ENCODE peak calls at places on chromosomes 7 and 10, in five cellular contexts. One of them, this sample, is unnamed. For H3K9me3, the result is how much of the 10 kb centered on the place peaks cover.

GRCh38 chr7:90973146-90973545 is 291.1 kb upstream of the FZD1 start:
- DNase-seq in tibial nerve: no peak
- DNase-seq in CD8-positive, alpha-beta T cell: no peak
- DNase-seq in esophagus squamous epithelium: no peak
- DNase-seq in effector memory CD4-positive, alpha-beta T cell: no peak
- DNase-seq in this sample: no peak

GRCh38 chr7:93977551-93977950 is 26.6 kb downstream of the BET1 start:
- DNase-seq in tibial nerve: no peak
- DNase-seq in CD8-positive, alpha-beta T cell: no peak
- DNase-seq in esophagus squamous epithelium: no peak
- DNase-seq in effector memory CD4-positive, alpha-beta T cell: no peak
- DNase-seq in this sample: no peak

GRCh38 chr10:17003151-17003550 is 126.5 kb downstream of the CUBN start:
- DNase-seq in tibial nerve: no peak
- DNase-seq in CD8-positive, alpha-beta T cell: peak
- DNase-seq in esophagus squamous epithelium: no peak
- DNase-seq in effector memory CD4-positive, alpha-beta T cell: peak
- DNase-seq in this sample: peak

GRCh38 chr7:92633211-92633906 is 43.2 kb upstream of the FAM133B start:
- DNase-seq in tibial nerve: no peak
- DNase-seq in CD8-positive, alpha-beta T cell: no peak
- DNase-seq in esophagus squamous epithelium: no peak
- DNase-seq in effector memory CD4-positive, alpha-beta T cell: no peak
- DNase-seq in this sample: no peak

GRCh38 chr7:105097619-105098018 is 83.6 kb downstream of the KMT2E start:
- DNase-seq in tibial nerve: no peak
- DNase-seq in CD8-positive, alpha-beta T cell: no peak
- DNase-seq in esophagus squamous epithelium: no peak
- DNase-seq in effector memory CD4-positive, alpha-beta T cell: no peak
- DNase-seq in this sample: no peak

GRCh38 chr10:20073164-20073563 is 256.9 kb downstream of the PLXDC2 start:
- DNase-seq in tibial nerve: no peak
- DNase-seq in CD8-positive, alpha-beta T cell: no peak
- DNase-seq in esophagus squamous epithelium: no peak
- DNase-seq in effector memory CD4-positive, alpha-beta T cell: no peak
- DNase-seq in this sample: no peak

GRCh38 chr10:53548664-53549063 is 776.1 kb upstream of the MBL2 start:
- DNase-seq in tibial nerve: no peak
- DNase-seq in CD8-positive, alpha-beta T cell: no peak
- DNase-seq in esophagus squamous epithelium: no peak
- DNase-seq in effector memory CD4-positive, alpha-beta T cell: no peak
- DNase-seq in this sample: no peak

GRCh38 chr7:75982306-75983064 is 11.9 kb downstream of the TMEM120A start:
- DNase-seq in tibial nerve: no peak
- DNase-seq in CD8-positive, alpha-beta T cell: no peak
- DNase-seq in esophagus squamous epithelium: no peak
- DNase-seq in effector memory CD4-positive, alpha-beta T cell: no peak
- DNase-seq in this sample: no peak

GRCh38 chr10:51425431-51425830 is 274.0 kb downstream of the CSTF2T start:
- DNase-seq in tibial nerve: no peak
- DNase-seq in CD8-positive, alpha-beta T cell: no peak
- DNase-seq in esophagus squamous epithelium: no peak
- DNase-seq in effector memory CD4-positive, alpha-beta T cell: no peak
- DNase-seq in this sample: no peak

GRCh38 chr7:17298840-17299476 is 506 bp downstream of the AHR start:
- DNase-seq in tibial nerve: peak
- DNase-seq in CD8-positive, alpha-beta T cell: peak
- DNase-seq in esophagus squamous epithelium: no peak
- DNase-seq in effector memory CD4-positive, alpha-beta T cell: peak
- DNase-seq in this sample: peak

GRCh38 chr7:138237995-138238394 is 161.7 kb downstream of the AKR1D1 start:
- DNase-seq in tibial nerve: no peak
- DNase-seq in CD8-positive, alpha-beta T cell: no peak
- DNase-seq in esophagus squamous epithelium: no peak
- DNase-seq in effector memory CD4-positive, alpha-beta T cell: no peak
- DNase-seq in this sample: no peak

GRCh38 chr7:127530148-127530547 is 55.2 kb downstream of the GCC1 start:
- DNase-seq in tibial nerve: no peak
- DNase-seq in CD8-positive, alpha-beta T cell: no peak
- DNase-seq in esophagus squamous epithelium: no peak
- DNase-seq in effector memory CD4-positive, alpha-beta T cell: no peak
- DNase-seq in this sample: no peak

GRCh38 chr10:15442056-15442455 is 71.0 kb upstream of the FAM171A1 start:
- DNase-seq in tibial nerve: no peak
- DNase-seq in CD8-positive, alpha-beta T cell: no peak
- DNase-seq in esophagus squamous epithelium: no peak
- DNase-seq in effector memory CD4-positive, alpha-beta T cell: no peak
- DNase-seq in this sample: no peak

GRCh38 chr7:24757799-24758275 is 573 bp upstream of the GSDME start:
- DNase-seq in tibial nerve: no peak
- DNase-seq in CD8-positive, alpha-beta T cell: no peak
- DNase-seq in esophagus squamous epithelium: no peak
- DNase-seq in effector memory CD4-positive, alpha-beta T cell: no peak
- DNase-seq in this sample: no peak

GRCh38 chr7:22350466-22351328 is 6.3 kb downstream of the RAPGEF5 start:
- DNase-seq in tibial nerve: no peak
- DNase-seq in CD8-positive, alpha-beta T cell: no peak
- DNase-seq in esophagus squamous epithelium: no peak
- DNase-seq in effector memory CD4-positive, alpha-beta T cell: no peak
- DNase-seq in this sample: no peak

GRCh38 chr7:26457702-26458327 is 166.2 kb downstream of the SNX10 start:
- DNase-seq in tibial nerve: no peak
- DNase-seq in CD8-positive, alpha-beta T cell: no peak
- DNase-seq in esophagus squamous epithelium: no peak
- DNase-seq in effector memory CD4-positive, alpha-beta T cell: no peak
- DNase-seq in this sample: no peak

GRCh38 chr7:8277394-8277982 is 15.5 kb upstream of the ICA1 start:
- DNase-seq in tibial nerve: no peak
- DNase-seq in CD8-positive, alpha-beta T cell: no peak
- DNase-seq in esophagus squamous epithelium: no peak
- DNase-seq in effector memory CD4-positive, alpha-beta T cell: no peak
- DNase-seq in this sample: no peak

GRCh38 chr7:116232402-116232749 is 22.0 kb downstream of the TES start:
- DNase-seq in tibial nerve: no peak
- DNase-seq in CD8-positive, alpha-beta T cell: no peak
- DNase-seq in esophagus squamous epithelium: no peak
- DNase-seq in effector memory CD4-positive, alpha-beta T cell: no peak
- DNase-seq in this sample: no peak

GRCh38 chr7:2811476-2812118 is 32.5 kb downstream of the GNA12 start:
- DNase-seq in tibial nerve: no peak
- DNase-seq in CD8-positive, alpha-beta T cell: no peak
- DNase-seq in esophagus squamous epithelium: no peak
- DNase-seq in effector memory CD4-positive, alpha-beta T cell: no peak
- DNase-seq in this sample: no peak

GRCh38 chr10:70228503-70228902 is 4.7 kb downstream of the PPA1 start:
- DNase-seq in tibial nerve: no peak
- DNase-seq in CD8-positive, alpha-beta T cell: no peak
- DNase-seq in esophagus squamous epithelium: no peak
- DNase-seq in effector memory CD4-positive, alpha-beta T cell: no peak
- DNase-seq in this sample: no peak

GRCh38 chr10:119030421-119031250 is 1.1 kb downstream of the NANOS1 start:
- DNase-seq in tibial nerve: no peak
- DNase-seq in CD8-positive, alpha-beta T cell: peak
- DNase-seq in esophagus squamous epithelium: no peak
- DNase-seq in effector memory CD4-positive, alpha-beta T cell: peak
- DNase-seq in this sample: peak

GRCh38 chr7:40200791-40201190 is 66.0 kb downstream of the SUGCT start:
- DNase-seq in tibial nerve: no peak
- DNase-seq in CD8-positive, alpha-beta T cell: no peak
- DNase-seq in esophagus squamous epithelium: no peak
- DNase-seq in effector memory CD4-positive, alpha-beta T cell: no peak
- DNase-seq in this sample: no peak

GRCh38 chr7:130485734-130486113 is 6.2 kb upstream of the MEST start:
- DNase-seq in tibial nerve: no peak
- DNase-seq in CD8-positive, alpha-beta T cell: no peak
- DNase-seq in esophagus squamous epithelium: no peak
- DNase-seq in effector memory CD4-positive, alpha-beta T cell: no peak
- DNase-seq in this sample: no peak

GRCh38 chr7:133703547-133703946 is 423.6 kb upstream of the LRGUK start:
- DNase-seq in tibial nerve: no peak
- DNase-seq in CD8-positive, alpha-beta T cell: no peak
- DNase-seq in esophagus squamous epithelium: no peak
- DNase-seq in effector memory CD4-positive, alpha-beta T cell: no peak
- DNase-seq in this sample: no peak

GRCh38 chr7:69670701-69671100 is 72.4 kb downstream of the AUTS2 start:
- DNase-seq in tibial nerve: no peak
- DNase-seq in CD8-positive, alpha-beta T cell: no peak
- DNase-seq in esophagus squamous epithelium: no peak
- DNase-seq in effector memory CD4-positive, alpha-beta T cell: no peak
- DNase-seq in this sample: no peak

GRCh38 chr7:44046321-44047061 is 2.0 kb downstream of the DBNL start:
- DNase-seq in tibial nerve: no peak
- DNase-seq in CD8-positive, alpha-beta T cell: no peak
- DNase-seq in esophagus squamous epithelium: no peak
- DNase-seq in effector memory CD4-positive, alpha-beta T cell: peak
- DNase-seq in this sample: no peak

GRCh38 chr10:1527951-1528350 is 209.4 kb downstream of the ADARB2 start:
- DNase-seq in tibial nerve: no peak
- DNase-seq in CD8-positive, alpha-beta T cell: no peak
- DNase-seq in esophagus squamous epithelium: no peak
- DNase-seq in effector memory CD4-positive, alpha-beta T cell: no peak
- DNase-seq in this sample: no peak
- H3K9me3 ChIP-seq in tibial nerve: under half
- H3K9me3 ChIP-seq in CD8-positive, alpha-beta T cell: under half
- H3K9me3 ChIP-seq in esophagus squamous epithelium: under half
- H3K9me3 ChIP-seq in effector memory CD4-positive, alpha-beta T cell: under half
- H3K9me3 ChIP-seq in this sample: under half

DNA sequence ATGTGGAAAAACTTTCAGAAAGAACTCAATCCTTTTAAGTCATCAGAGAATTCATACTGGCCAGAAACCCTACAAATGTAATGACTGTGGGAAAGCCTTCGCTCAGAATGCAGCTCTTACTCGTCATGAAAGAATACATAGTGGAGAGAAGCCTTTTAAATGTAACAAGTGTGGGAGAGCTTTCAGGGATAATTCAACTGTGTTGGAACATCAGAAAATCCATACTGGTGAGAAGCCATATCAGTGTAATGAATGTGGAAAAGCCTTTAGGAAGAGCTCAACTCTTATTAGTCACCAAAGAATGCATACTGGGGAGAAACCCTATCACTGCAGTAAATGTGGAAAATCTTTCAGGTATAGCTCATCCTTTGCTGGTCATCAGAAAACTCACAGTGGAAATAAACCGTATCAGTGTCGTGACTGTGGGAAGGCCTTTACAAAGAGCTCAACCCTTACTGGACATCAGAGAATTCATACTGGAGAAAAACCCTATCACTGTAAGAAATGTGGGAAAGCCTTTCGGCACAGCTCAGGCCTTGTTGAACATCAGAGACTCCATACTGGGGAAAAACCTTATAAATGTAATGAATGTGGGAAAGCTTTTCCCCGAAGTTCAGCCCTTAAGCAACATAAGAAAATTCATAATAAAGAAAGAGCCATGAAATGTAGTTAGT is 10.6 kb downstream of the ZNF485 start:
- DNase-seq in tibial nerve: no peak
- DNase-seq in CD8-positive, alpha-beta T cell: no peak
- DNase-seq in esophagus squamous epithelium: no peak
- DNase-seq in effector memory CD4-positive, alpha-beta T cell: no peak
- DNase-seq in this sample: no peak
- H3K9me3 ChIP-seq in tibial nerve: under half
- H3K9me3 ChIP-seq in CD8-positive, alpha-beta T cell: under half
- H3K9me3 ChIP-seq in esophagus squamous epithelium: half or more
- H3K9me3 ChIP-seq in effector memory CD4-positive, alpha-beta T cell: under half
- H3K9me3 ChIP-seq in this sample: under half

DNA sequence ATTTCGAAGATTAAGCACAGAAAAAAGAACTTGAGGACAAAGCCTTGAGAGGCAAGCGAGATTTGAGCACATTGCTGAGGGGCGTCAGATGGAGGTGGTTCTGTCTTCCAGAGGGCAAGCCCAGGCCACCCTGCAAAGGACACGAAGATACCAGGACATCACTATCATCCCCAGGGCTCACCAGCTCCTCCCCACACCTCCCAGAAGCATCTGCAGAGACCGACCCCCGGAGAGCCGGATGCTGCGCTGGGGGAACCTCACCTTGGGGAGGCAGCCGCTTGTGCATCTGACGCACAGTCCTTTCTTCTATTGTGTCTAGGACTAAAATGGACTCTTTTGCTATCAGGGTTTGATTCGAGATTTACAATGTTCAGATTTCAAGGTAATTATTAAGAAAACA is 259.7 kb downstream of the DNAJB6 start:
- DNase-seq in tibial nerve: no peak
- DNase-seq in CD8-positive, alpha-beta T cell: no peak
- DNase-seq in esophagus squamous epithelium: no peak
- DNase-seq in effector memory CD4-positive, alpha-beta T cell: no peak
- DNase-seq in this sample: no peak
- H3K9me3 ChIP-seq in tibial nerve: under half
- H3K9me3 ChIP-seq in CD8-positive, alpha-beta T cell: under half
- H3K9me3 ChIP-seq in esophagus squamous epithelium: under half
- H3K9me3 ChIP-seq in effector memory CD4-positive, alpha-beta T cell: under half
- H3K9me3 ChIP-seq in this sample: under half

GRCh38 chr7:142890838-142891485 is 5.4 kb upstream of the TRPV6 start:
- DNase-seq in tibial nerve: no peak
- DNase-seq in CD8-positive, alpha-beta T cell: peak
- DNase-seq in esophagus squamous epithelium: no peak
- DNase-seq in effector memory CD4-positive, alpha-beta T cell: no peak
- DNase-seq in this sample: no peak
- H3K9me3 ChIP-seq in tibial nerve: under half
- H3K9me3 ChIP-seq in CD8-positive, alpha-beta T cell: under half
- H3K9me3 ChIP-seq in esophagus squamous epithelium: under half
- H3K9me3 ChIP-seq in effector memory CD4-positive, alpha-beta T cell: under half
- H3K9me3 ChIP-seq in this sample: under half